ENCODE peak calls at places on chromosomes 13 and 19, in ten cellular contexts. R is GM06990, T is breast epithelium, U is upper lobe of right lung, X is HL-60, G is right atrium auricular region, W is WERI-Rb-1, Z is astrocyte of the spinal cord, N is OCI-LY7, D is brain microvascular endothelial cell. I is an unnamed sample.

GRCh38 chr13:28449826-28450773 is 44.8 kb downstream of the FLT1 start:
- DNase-seq in R (no peak), T (no peak), U (no peak), X (no peak), G (no peak), W (peak; percentile 70), Z (no peak), N (no peak), D (no peak), I (peak; percentile 81)

GRCh38 chr19:35053667-35054293 is 12.3 kb downstream of the HPN start:
- DNase-seq in R (no peak), T (no peak), U (no peak), X (no peak), G (no peak), W (no peak), Z (no peak), N (no peak), D (no peak), I (no peak)

GRCh38 chr13:80454245-80454644 is 113.3 kb upstream of the SPRY2 start:
- DNase-seq in R (peak; percentile 32), T (no peak), U (no peak), X (peak; percentile 87), G (no peak), W (no peak), Z (peak; percentile 84), N (peak; percentile 64), D (peak; percentile 55), I (no peak)

GRCh38 chr13:77751513-77752456 is 54.3 kb downstream of the SLAIN1 start:
- DNase-seq in R (no peak), T (no peak), U (no peak), X (peak; percentile 53), G (no peak), W (peak; percentile 32), Z (peak; percentile 62), N (peak; percentile 67), D (peak; percentile 22), I (peak; percentile 54)

GRCh38 chr13:79566118-79566517 is 85.2 kb downstream of the NDFIP2 start:
- DNase-seq in R (no peak), T (no peak), U (no peak), X (no peak), G (no peak), W (no peak), Z (no peak), N (no peak), D (no peak), I (no peak)

GRCh38 chr19:47018923-47019322 is 714 bp upstream of the NPAS1 start:
- DNase-seq in R (no peak), T (no peak), U (no peak), X (no peak), G (no peak), W (no peak), Z (no peak), N (no peak), D (no peak), I (no peak)

GRCh38 chr13:30713133-30713532 is 22.2 kb upstream of the ALOX5AP start:
- DNase-seq in R (no peak), T (no peak), U (no peak), X (peak; percentile 98), G (peak; percentile 79), W (no peak), Z (no peak), N (no peak), D (no peak), I (peak; percentile 34)

GRCh38 chr13:102495663-102496062 is 93.8 kb upstream of the FGF14 start:
- DNase-seq in R (no peak), T (no peak), U (no peak), X (no peak), G (no peak), W (no peak), Z (no peak), N (no peak), D (no peak), I (no peak)

GRCh38 chr13:52862358-52863206 is 14.1 kb upstream of the PCDH8 start:
- DNase-seq in R (no peak), T (no peak), U (no peak), X (peak; percentile 24), G (no peak), W (no peak), Z (no peak), N (peak; percentile 19), D (no peak), I (no peak)

GRCh38 chr13:44951184-44951583 is 38.1 kb downstream of the NUFIP1 start:
- DNase-seq in R (no peak), T (no peak), U (no peak), X (no peak), G (no peak), W (no peak), Z (no peak), N (no peak), D (no peak), I (no peak)

GRCh38 chr13:114112826-114113322 is 19.5 kb downstream of the RASA3 start:
- DNase-seq in R (no peak), T (no peak), U (peak; percentile 48), X (no peak), G (peak; percentile 42), W (peak; percentile 24), Z (no peak), N (no peak), D (no peak), I (no peak)

GRCh38 chr19:1451916-1452801 is 2.2 kb downstream of the APC2 start:
- DNase-seq in R (no peak), T (no peak), U (no peak), X (no peak), G (no peak), W (no peak), Z (no peak), N (no peak), D (no peak), I (no peak)

GRCh38 chr13:48828962-48829405 is 146.7 kb upstream of the FNDC3A start:
- DNase-seq in R (no peak), T (no peak), U (no peak), X (no peak), G (no peak), W (no peak), Z (no peak), N (peak; percentile 50), D (no peak), I (no peak)

GRCh38 chr13:42333613-42334328 is 61.8 kb downstream of the AKAP11 start:
- DNase-seq in R (peak; percentile 69), T (no peak), U (no peak), X (no peak), G (no peak), W (no peak), Z (peak; percentile 67), N (peak; percentile 33), D (peak; percentile 29), I (peak; percentile 61)

GRCh38 chr13:71320452-71320851 is 546.6 kb downstream of the DACH1 start:
- DNase-seq in R (no peak), T (no peak), U (no peak), X (peak; percentile 51), G (no peak), W (peak; percentile 16), Z (peak; percentile 6), N (peak; percentile 2), D (peak; percentile 19), I (peak; percentile 39)

GRCh38 chr13:100089633-100090032 is 740 bp downstream of the PCCA start:
- DNase-seq in R (peak; percentile 16), T (no peak), U (no peak), X (no peak), G (no peak), W (no peak), Z (peak; percentile 24), N (peak; percentile 4), D (no peak), I (peak; percentile 42)

GRCh38 chr19:38534574-38534973 is 83.2 kb downstream of the MAP4K1 start:
- DNase-seq in R (no peak), T (no peak), U (no peak), X (no peak), G (no peak), W (no peak), Z (no peak), N (no peak), D (no peak), I (no peak)

GRCh38 chr19:35013820-35014754 is 14.0 kb downstream of the GRAMD1A start:
- DNase-seq in R (no peak), T (no peak), U (no peak), X (peak; percentile 88), G (no peak), W (no peak), Z (no peak), N (no peak), D (no peak), I (no peak)

GRCh38 chr19:16078311-16078758 is 2.0 kb downstream of the TPM4 start:
- DNase-seq in R (peak; percentile 44), T (peak; percentile 54), U (peak; percentile 32), X (no peak), G (no peak), W (peak; percentile 77), Z (no peak), N (peak; percentile 54), D (no peak), I (no peak)

GRCh38 chr13:50676602-50677001 is 166.9 kb downstream of the DLEU7 start:
- DNase-seq in R (no peak), T (no peak), U (no peak), X (peak; percentile 18), G (no peak), W (no peak), Z (peak; percentile 68), N (peak; percentile 9), D (peak; percentile 89), I (peak; percentile 60)
- H3K4me3 ChIP-seq in R (no peak overlapping the region), T (no peak overlapping the region), U (no peak overlapping the region), X (no peak overlapping the region), G (no peak overlapping the region), W (no peak overlapping the region), Z (no peak overlapping the region), N (no peak overlapping the region), D (no peak overlapping the region), I (no peak overlapping the region)

GRCh38 chr19:2944775-2945574 is at the start of gene ZNF77:
- DNase-seq in R (peak; percentile 92), T (peak; percentile 100), U (peak; percentile 98), X (peak; percentile 99), G (peak; percentile 100), W (peak; percentile 99), Z (peak; percentile 99), N (peak; percentile 100), D (peak; percentile 99), I (peak; percentile 99)
- TF ChIP-seq CTCF in R (no peak), T (peak; percentile 31), U (peak; percentile 4), X (no peak), G (no peak), W (no peak), Z (no peak), N (no peak), D (peak; percentile 14), I (peak; percentile 5)

DNA sequence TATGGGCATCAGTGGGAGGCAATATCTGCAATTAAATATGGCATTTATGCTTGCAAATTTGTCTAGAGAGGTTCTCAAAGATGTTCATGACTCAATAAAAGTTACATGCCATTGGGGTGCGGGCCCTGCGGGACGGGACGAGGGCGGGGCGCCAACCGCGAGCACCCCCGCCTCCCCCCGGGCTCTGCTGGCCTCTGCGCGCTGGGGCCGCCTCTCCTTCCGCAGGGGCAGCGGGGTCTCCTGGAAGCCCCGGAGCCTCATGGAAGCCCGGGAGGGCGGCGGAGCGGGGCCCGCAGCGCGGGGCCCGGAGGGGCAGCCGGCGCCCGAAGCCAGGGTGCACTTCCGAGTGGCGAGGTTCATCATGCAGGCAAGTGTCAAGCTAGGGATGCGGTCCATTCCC is 179.2 kb downstream of the TPTE2 start:
- DNase-seq in R (no peak), T (no peak), U (no peak), X (no peak), G (no peak), W (no peak), Z (no peak), N (no peak), D (no peak), I (no peak)
- H3K4me3 ChIP-seq in R (no peak overlapping the region), T (no peak overlapping the region), U (no peak overlapping the region), X (no peak overlapping the region), G (no peak overlapping the region), W (no peak overlapping the region), Z (no peak overlapping the region), N (no peak overlapping the region), D (no peak overlapping the region), I (no peak overlapping the region)

GRCh38 chr13:96003304-96003703 is 49.9 kb downstream of the UGGT2 start:
- DNase-seq in R (no peak), T (no peak), U (no peak), X (no peak), G (no peak), W (no peak), Z (peak; percentile 15), N (no peak), D (no peak), I (no peak)
- TF ChIP-seq CTCF in R (no peak), T (no peak), U (no peak), X (no peak), G (no peak), W (peak; percentile 14), Z (peak; percentile 8), N (no peak), D (peak; percentile 35), I (no peak)

I was measured in fibroblast of villous mesenchyme.